ENCODE peak calls at places on chromosomes 6 and 20, in seven cellular contexts. D, H, Z, J, P, B and A are unnamed samples.

GRCh38 chr6:155177369-155177961 is 86.3 kb upstream of the CLDN20 start:
- DNase-seq in D (no peak), H (peak; percentile 71), Z (peak; percentile 39), J (peak; percentile 34), P (no peak), B (no peak), A (peak; percentile 83)

GRCh38 chr6:151916680-151917164 is 109.2 kb downstream of the ESR1 start:
- DNase-seq in D (no peak), H (peak; percentile 97), Z (peak; percentile 32), J (no peak), P (no peak), B (no peak), A (peak; percentile 72)

GRCh38 chr6:28105286-28105685 is 19.1 kb upstream of the ZSCAN16 start:
- DNase-seq in D (no peak), H (peak; percentile 29), Z (no peak), J (peak; percentile 28), P (no peak), B (no peak), A (peak; percentile 18)

GRCh38 chr20:23059831-23060230 is 10.4 kb upstream of the THBD start:
- DNase-seq in D (no peak), H (no peak), Z (no peak), J (no peak), P (no peak), B (peak; percentile 21), A (peak; percentile 6)

GRCh38 chr6:121549741-121550140 is 114.3 kb downstream of the GJA1 start:
- DNase-seq in D (no peak), H (peak; percentile 96), Z (peak; percentile 14), J (no peak), P (no peak), B (no peak), A (peak; percentile 59)

GRCh38 chr6:166489301-166490155 is 97.0 kb downstream of the RAMACL start:
- DNase-seq in D (no peak), H (no peak), Z (no peak), J (no peak), P (no peak), B (no peak), A (no peak)

GRCh38 chr20:42524058-42524457 is 665.6 kb downstream of the PTPRT start:
- DNase-seq in D (no peak), H (no peak), Z (no peak), J (no peak), P (no peak), B (no peak), A (no peak)

GRCh38 chr6:37242429-37243052 is 15.0 kb upstream of the TBC1D22B start:
- DNase-seq in D (no peak), H (peak; percentile 98), Z (peak; percentile 86), J (peak; percentile 12), P (no peak), B (peak; percentile 70), A (peak; percentile 99)

GRCh38 chr6:25303234-25303633 is 24.1 kb downstream of the CARMIL1 start:
- DNase-seq in D (no peak), H (no peak), Z (no peak), J (no peak), P (no peak), B (no peak), A (no peak)